ENCODE peak calls at places on chromosomes 7 and 10, in eight cellular contexts. One of them, this sample, is unnamed.

GRCh38 chr10:29412452-29413004 is 123.7 kb downstream of the LYZL1 start:
- DNase-seq in upper lobe of right lung: no peak
- DNase-seq in fibroblast of lung: peak; percentile 61
- DNase-seq in Panc1: no peak
- DNase-seq in cardiac fibroblast: peak; percentile 35
- DNase-seq in adrenal gland: no peak
- DNase-seq in AG09319: no peak
- DNase-seq in fibroblast of mammary gland: peak; percentile 35
- DNase-seq in this sample: no peak

GRCh38 chr10:22022257-22023051 is 18.9 kb upstream of the DNAJC1 start:
- DNase-seq in upper lobe of right lung: no peak
- DNase-seq in Panc1: no peak
- DNase-seq in cardiac fibroblast: no peak
- DNase-seq in fibroblast of lung: peak; percentile 88
- DNase-seq in adrenal gland: peak; percentile 14
- DNase-seq in fibroblast of mammary gland: peak; percentile 37
- DNase-seq in AG09319: no peak
- DNase-seq in this sample: no peak

GRCh38 chr10:98170249-98171117 is 36.0 kb downstream of the R3HCC1L start:
- DNase-seq in fibroblast of lung: peak; percentile 58
- DNase-seq in AG09319: no peak
- DNase-seq in Panc1: peak; percentile 53
- DNase-seq in cardiac fibroblast: peak; percentile 68
- DNase-seq in adrenal gland: peak; percentile 29
- DNase-seq in upper lobe of right lung: no peak
- DNase-seq in fibroblast of mammary gland: peak; percentile 59
- DNase-seq in this sample: no peak

GRCh38 chr7:98354511-98355249 is 46.2 kb downstream of the BAIAP2L1 start:
- DNase-seq in AG09319: no peak
- DNase-seq in fibroblast of lung: peak; percentile 63
- DNase-seq in Panc1: peak; percentile 89
- DNase-seq in upper lobe of right lung: peak; percentile 79
- DNase-seq in adrenal gland: peak; percentile 30
- DNase-seq in cardiac fibroblast: peak; percentile 92
- DNase-seq in fibroblast of mammary gland: peak; percentile 76
- DNase-seq in this sample: no peak

GRCh38 chr7:48161407-48162125 is 9.7 kb upstream of the ABCA13 start:
- DNase-seq in fibroblast of mammary gland: peak; percentile 33
- DNase-seq in AG09319: no peak
- DNase-seq in upper lobe of right lung: no peak
- DNase-seq in adrenal gland: no peak
- DNase-seq in fibroblast of lung: no peak
- DNase-seq in cardiac fibroblast: peak; percentile 10
- DNase-seq in Panc1: no peak
- DNase-seq in this sample: no peak

GRCh38 chr10:47222461-47222860 is 77.5 kb upstream of the GDF10 start:
- DNase-seq in Panc1: no peak
- DNase-seq in adrenal gland: no peak
- DNase-seq in fibroblast of mammary gland: no peak
- DNase-seq in AG09319: no peak
- DNase-seq in fibroblast of lung: no peak
- DNase-seq in upper lobe of right lung: no peak
- DNase-seq in cardiac fibroblast: no peak
- DNase-seq in this sample: no peak

GRCh38 chr10:29105516-29106215 is 183.2 kb upstream of the LYZL1 start:
- DNase-seq in upper lobe of right lung: no peak
- DNase-seq in adrenal gland: no peak
- DNase-seq in fibroblast of lung: peak; percentile 69
- DNase-seq in AG09319: peak; percentile 11
- DNase-seq in cardiac fibroblast: peak; percentile 61
- DNase-seq in fibroblast of mammary gland: no peak
- DNase-seq in Panc1: no peak
- DNase-seq in this sample: no peak

GRCh38 chr7:70133291-70133690 is 535.0 kb downstream of the AUTS2 start:
- DNase-seq in fibroblast of mammary gland: no peak
- DNase-seq in cardiac fibroblast: no peak
- DNase-seq in Panc1: no peak
- DNase-seq in AG09319: no peak
- DNase-seq in adrenal gland: no peak
- DNase-seq in upper lobe of right lung: no peak
- DNase-seq in fibroblast of lung: no peak
- DNase-seq in this sample: no peak

GRCh38 chr7:44281811-44282600 is 43.4 kb downstream of the CAMK2B start:
- DNase-seq in adrenal gland: peak; percentile 5
- DNase-seq in Panc1: no peak
- DNase-seq in AG09319: no peak
- DNase-seq in fibroblast of lung: no peak
- DNase-seq in upper lobe of right lung: peak; percentile 40
- DNase-seq in cardiac fibroblast: no peak
- DNase-seq in fibroblast of mammary gland: no peak
- DNase-seq in this sample: peak; percentile 7

GRCh38 chr7:156842740-156843140 is 50.2 kb downstream of the LMBR1 start:
- DNase-seq in adrenal gland: peak; percentile 15
- DNase-seq in cardiac fibroblast: no peak
- DNase-seq in fibroblast of mammary gland: no peak
- DNase-seq in AG09319: no peak
- DNase-seq in Panc1: no peak
- DNase-seq in upper lobe of right lung: no peak
- DNase-seq in fibroblast of lung: no peak
- DNase-seq in this sample: no peak

GRCh38 chr10:131703941-131704340 is 196.9 kb upstream of the PPP2R2D start:
- DNase-seq in fibroblast of mammary gland: no peak
- DNase-seq in Panc1: no peak
- DNase-seq in upper lobe of right lung: peak; percentile 23
- DNase-seq in adrenal gland: no peak
- DNase-seq in fibroblast of lung: no peak
- DNase-seq in AG09319: no peak
- DNase-seq in cardiac fibroblast: no peak
- DNase-seq in this sample: no peak

GRCh38 chr7:70208236-70209063 is 610.2 kb downstream of the AUTS2 start:
- DNase-seq in adrenal gland: peak; percentile 8
- DNase-seq in fibroblast of lung: no peak
- DNase-seq in fibroblast of mammary gland: peak; percentile 15
- DNase-seq in AG09319: no peak
- DNase-seq in Panc1: no peak
- DNase-seq in upper lobe of right lung: no peak
- DNase-seq in cardiac fibroblast: no peak
- DNase-seq in this sample: no peak

GRCh38 chr10:49165940-49166803 is 22.0 kb downstream of the TMEM273 start:
- DNase-seq in Panc1: no peak
- DNase-seq in cardiac fibroblast: no peak
- DNase-seq in fibroblast of mammary gland: no peak
- DNase-seq in adrenal gland: no peak
- DNase-seq in fibroblast of lung: no peak
- DNase-seq in AG09319: no peak
- DNase-seq in upper lobe of right lung: no peak
- DNase-seq in this sample: no peak

GRCh38 chr10:4981722-4982471 is 18.7 kb downstream of the AKR1C1 start:
- DNase-seq in fibroblast of lung: peak; percentile 46
- DNase-seq in cardiac fibroblast: peak; percentile 64
- DNase-seq in AG09319: no peak
- DNase-seq in adrenal gland: peak; percentile 41
- DNase-seq in fibroblast of mammary gland: peak; percentile 69
- DNase-seq in Panc1: no peak
- DNase-seq in upper lobe of right lung: no peak
- DNase-seq in this sample: no peak

GRCh38 chr7:71783779-71784178 is 628.4 kb downstream of the CALN1 start:
- DNase-seq in Panc1: no peak
- DNase-seq in cardiac fibroblast: no peak
- DNase-seq in upper lobe of right lung: no peak
- DNase-seq in fibroblast of lung: no peak
- DNase-seq in AG09319: no peak
- DNase-seq in fibroblast of mammary gland: no peak
- DNase-seq in adrenal gland: no peak
- DNase-seq in this sample: no peak

GRCh38 chr10:121452581-121452980 is 145.7 kb downstream of the FGFR2 start:
- DNase-seq in fibroblast of mammary gland: no peak
- DNase-seq in adrenal gland: no peak
- DNase-seq in Panc1: no peak
- DNase-seq in cardiac fibroblast: no peak
- DNase-seq in fibroblast of lung: no peak
- DNase-seq in AG09319: no peak
- DNase-seq in upper lobe of right lung: no peak
- DNase-seq in this sample: no peak

DNA sequence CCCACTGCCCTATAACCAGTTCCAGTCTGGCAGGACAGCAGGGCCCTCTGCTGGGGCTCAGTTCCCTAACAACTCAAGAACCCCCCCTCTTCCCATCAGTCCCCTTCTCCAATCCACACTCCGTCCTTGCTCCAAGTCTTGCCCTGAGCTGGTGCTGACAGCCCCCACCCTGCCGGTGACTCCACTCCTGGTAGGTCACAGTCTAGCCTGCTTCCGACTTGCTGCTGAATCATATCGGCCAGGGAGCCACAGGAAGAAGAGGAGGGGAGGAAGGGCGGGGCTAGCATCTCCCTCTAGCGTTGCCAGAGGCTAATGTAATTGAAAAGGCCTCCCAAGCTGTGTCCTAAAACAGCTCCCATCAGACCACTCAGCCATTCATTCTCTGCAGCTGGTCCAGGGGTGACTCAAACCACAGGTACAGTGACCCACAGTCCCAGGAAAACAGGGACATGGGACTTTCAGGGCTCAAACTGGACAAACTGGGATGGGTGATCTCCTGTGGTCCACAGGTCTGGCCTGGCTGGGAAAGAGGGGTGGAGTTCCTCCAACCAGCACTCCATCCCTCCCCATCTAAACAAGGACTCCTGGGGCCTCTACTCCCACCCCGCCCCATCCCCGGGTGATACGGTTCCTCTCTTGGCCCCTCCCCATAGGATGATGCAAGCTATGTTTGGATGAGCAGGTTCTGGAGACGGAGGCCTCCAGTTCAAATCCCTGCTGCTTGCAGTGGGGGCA is 158.8 kb downstream of the SH3PXD2A start:
- DNase-seq in fibroblast of mammary gland: peak; percentile 92
- DNase-seq in adrenal gland: peak; percentile 61
- DNase-seq in cardiac fibroblast: peak; percentile 98
- DNase-seq in Panc1: peak; percentile 50
- DNase-seq in fibroblast of lung: peak; percentile 84
- DNase-seq in AG09319: peak; percentile 62
- DNase-seq in upper lobe of right lung: no peak
- DNase-seq in this sample: peak; percentile 30
- TF ChIP-seq CTCF in fibroblast of mammary gland: peak; percentile 62
- TF ChIP-seq CTCF in adrenal gland: peak; percentile 27
- TF ChIP-seq CTCF in cardiac fibroblast: peak; percentile 62
- TF ChIP-seq CTCF in Panc1: no peak
- TF ChIP-seq CTCF in fibroblast of lung: peak; percentile 69
- TF ChIP-seq CTCF in AG09319: peak; percentile 47
- TF ChIP-seq CTCF in upper lobe of right lung: peak; percentile 39
- TF ChIP-seq CTCF in this sample: no peak

GRCh38 chr7:137625197-137625596 is 221.6 kb downstream of the DGKI start:
- DNase-seq in adrenal gland: no peak
- DNase-seq in upper lobe of right lung: no peak
- DNase-seq in fibroblast of mammary gland: peak; percentile 45
- DNase-seq in AG09319: no peak
- DNase-seq in Panc1: no peak
- DNase-seq in fibroblast of lung: no peak
- DNase-seq in cardiac fibroblast: peak; percentile 54
- DNase-seq in this sample: no peak
- TF ChIP-seq CTCF in adrenal gland: no peak
- TF ChIP-seq CTCF in upper lobe of right lung: no peak
- TF ChIP-seq CTCF in fibroblast of mammary gland: peak; percentile 7
- TF ChIP-seq CTCF in AG09319: no peak
- TF ChIP-seq CTCF in Panc1: no peak
- TF ChIP-seq CTCF in fibroblast of lung: no peak
- TF ChIP-seq CTCF in cardiac fibroblast: no peak
- TF ChIP-seq CTCF in this sample: no peak

DNA sequence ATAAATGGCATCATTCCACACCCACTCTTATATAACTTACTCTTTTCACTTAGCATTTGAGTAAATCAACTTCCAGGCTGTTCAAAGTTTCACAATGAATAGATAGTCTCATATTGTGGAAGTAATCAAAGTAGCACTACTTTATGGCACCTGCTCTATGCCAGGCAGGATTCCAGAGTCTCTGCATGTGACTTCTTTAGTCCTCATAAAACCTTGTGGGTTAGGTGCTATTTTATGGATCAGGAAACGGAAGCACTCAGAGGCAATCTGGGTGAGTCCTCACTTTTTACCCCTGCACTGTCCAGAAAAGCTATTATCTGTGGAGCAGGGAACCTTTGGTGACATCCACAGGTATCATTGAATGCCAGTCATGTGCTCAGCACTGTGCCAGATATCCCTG is 160.4 kb downstream of the SEC23IP start:
- DNase-seq in Panc1: no peak
- DNase-seq in fibroblast of lung: no peak
- DNase-seq in AG09319: no peak
- DNase-seq in cardiac fibroblast: no peak
- DNase-seq in upper lobe of right lung: no peak
- DNase-seq in fibroblast of mammary gland: no peak
- DNase-seq in adrenal gland: no peak
- DNase-seq in this sample: no peak
- TF ChIP-seq CTCF in Panc1: no peak
- TF ChIP-seq CTCF in fibroblast of lung: no peak
- TF ChIP-seq CTCF in AG09319: no peak
- TF ChIP-seq CTCF in cardiac fibroblast: no peak
- TF ChIP-seq CTCF in upper lobe of right lung: no peak
- TF ChIP-seq CTCF in fibroblast of mammary gland: no peak
- TF ChIP-seq CTCF in adrenal gland: no peak
- TF ChIP-seq CTCF in this sample: no peak

DNA sequence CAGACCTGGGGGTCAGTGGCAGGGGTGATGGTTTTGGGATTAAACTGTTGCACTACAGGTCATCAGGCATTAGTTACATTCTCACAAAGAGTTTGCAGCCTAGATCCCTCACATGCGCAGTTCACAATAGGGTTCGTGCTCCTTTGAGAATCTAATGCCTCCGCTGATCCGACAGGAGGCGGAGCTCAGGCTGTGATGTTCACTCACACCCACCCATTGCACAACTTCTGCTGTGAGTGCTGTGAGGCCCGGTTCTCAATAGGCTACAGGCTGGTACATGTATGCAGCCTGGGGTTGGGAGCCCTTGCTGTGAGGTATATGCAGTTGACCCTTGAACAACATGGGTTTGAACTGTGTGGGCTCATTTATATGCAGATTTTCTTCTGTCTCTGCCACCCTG is 416.4 kb downstream of the GFRA1 start:
- DNase-seq in AG09319: no peak
- DNase-seq in Panc1: no peak
- DNase-seq in cardiac fibroblast: no peak
- DNase-seq in fibroblast of mammary gland: no peak
- DNase-seq in fibroblast of lung: no peak
- DNase-seq in upper lobe of right lung: no peak
- DNase-seq in adrenal gland: no peak
- DNase-seq in this sample: no peak
- TF ChIP-seq CTCF in AG09319: no peak
- TF ChIP-seq CTCF in Panc1: no peak
- TF ChIP-seq CTCF in cardiac fibroblast: no peak
- TF ChIP-seq CTCF in fibroblast of mammary gland: no peak
- TF ChIP-seq CTCF in fibroblast of lung: no peak
- TF ChIP-seq CTCF in upper lobe of right lung: no peak
- TF ChIP-seq CTCF in adrenal gland: no peak
- TF ChIP-seq CTCF in this sample: no peak